ENCODE peak calls at places on chromosomes 5 and 9, in five cellular contexts. U is Calu3, E is HFFc6, W is sigmoid colon, C is heart left ventricle. D is an unnamed sample.

GRCh38 chr9:75111019-75111622 is 22.8 kb downstream of the OSTF1 start:
- DNase-seq in W (no peak), E (no peak), U (peak; percentile 56), C (no peak), D (no peak)

GRCh38 chr5:123182072-123182471 is 93.0 kb downstream of the PRDM6 start:
- DNase-seq in U (no peak), W (no peak), E (no peak), C (no peak), D (no peak)

GRCh38 chr9:134327671-134328231 is 1.5 kb downstream of the RXRA start:
- DNase-seq in W (no peak), U (no peak), E (no peak), C (no peak), D (no peak)

GRCh38 chr5:55692509-55692908 is 19.6 kb downstream of the SLC38A9 start:
- DNase-seq in E (no peak), C (no peak), W (no peak), U (no peak), D (no peak)

GRCh38 chr5:155631116-155631515 is 617.6 kb downstream of the KIF4B start:
- DNase-seq in W (no peak), E (no peak), C (no peak), U (no peak), D (no peak)

GRCh38 chr9:132207839-132208615 is 46.2 kb downstream of the NTNG2 start:
- DNase-seq in W (no peak), C (no peak), U (no peak), E (no peak), D (no peak)

GRCh38 chr5:44266882-44267577 is 122.2 kb downstream of the FGF10 start:
- DNase-seq in W (peak; percentile 74), C (no peak), U (no peak), E (no peak), D (no peak)

GRCh38 chr9:111661802-111662491 is 542 bp downstream of the GNG10 start:
- DNase-seq in W (peak; percentile 65), C (peak; percentile 46), E (peak; percentile 14), U (peak; percentile 25), D (peak; percentile 32)

GRCh38 chr5:167684251-167684650 is 607.2 kb upstream of the WWC1 start:
- DNase-seq in W (no peak), U (no peak), E (no peak), C (no peak), D (peak; percentile 18)

GRCh38 chr9:12930906-12931305 is 156.1 kb downstream of the LURAP1L start:
- DNase-seq in W (no peak), E (no peak), U (no peak), C (no peak), D (no peak)

GRCh38 chr5:20077186-20077585 is 89.2 kb upstream of the CDH18 start:
- DNase-seq in E (no peak), W (no peak), C (no peak), U (no peak), D (no peak)

GRCh38 chr9:77291714-77292113 is 114.4 kb downstream of the VPS13A start:
- DNase-seq in E (peak; percentile 51), C (no peak), W (no peak), U (peak; percentile 15), D (peak; percentile 50)

GRCh38 chr9:35616681-35617459 is 1.3 kb downstream of the CD72 start:
- DNase-seq in U (peak; percentile 36), E (no peak), W (peak; percentile 89), C (peak; percentile 78), D (peak; percentile 55)
- TF ChIP-seq CTCF in U (no peak), E (no peak), W (no peak), C (no peak), D (no peak)

DNA sequence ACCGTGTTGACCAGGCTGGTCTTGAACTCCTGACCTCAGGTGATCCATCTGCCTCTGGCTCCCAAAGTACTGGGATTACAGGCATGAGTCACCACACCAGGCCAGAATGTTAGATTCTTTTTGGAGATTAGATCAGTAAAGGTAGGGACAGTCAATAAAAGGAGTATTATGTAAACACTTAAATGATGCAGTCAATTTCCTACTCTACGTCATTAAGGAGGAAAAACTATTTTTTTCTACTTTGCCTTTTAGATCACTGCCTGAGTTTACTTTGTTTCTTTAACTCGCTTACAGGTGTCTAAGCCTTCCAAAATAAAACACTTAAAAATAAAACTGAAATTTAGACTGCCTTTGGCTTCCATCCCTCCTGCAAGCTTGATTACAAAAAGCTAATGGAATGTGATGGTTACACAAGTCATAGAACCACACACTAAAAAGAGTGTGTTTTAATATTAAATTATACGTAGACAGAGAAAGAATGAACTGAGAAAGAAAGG is 6.9 kb upstream of the HNRNPA0 start:
- DNase-seq in U (peak; percentile 41), W (no peak), C (no peak), E (no peak), D (no peak)
- TF ChIP-seq CTCF in U (no peak), W (no peak), C (no peak), E (no peak), D (no peak)

DNA sequence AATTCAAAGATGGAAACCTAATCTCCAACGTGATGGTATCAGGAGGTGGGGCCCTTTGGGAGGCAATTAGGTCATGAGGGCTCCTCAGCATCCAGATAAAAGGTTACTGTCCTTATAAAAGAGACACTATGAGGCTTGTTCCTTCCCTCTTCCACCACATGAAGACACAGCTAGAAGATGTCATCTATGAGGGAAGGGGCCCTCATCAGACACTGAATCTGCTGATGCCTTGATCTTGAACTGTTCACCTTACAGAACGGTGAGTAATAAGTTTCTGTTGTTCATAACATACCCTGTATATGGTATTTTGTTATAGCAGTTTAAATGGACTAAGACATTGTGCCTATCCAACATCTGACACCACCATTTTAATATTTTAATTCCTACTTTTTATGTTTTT is 19.7 kb upstream of the CCNH start:
- DNase-seq in E (no peak), W (no peak), U (no peak), C (no peak), D (no peak)
- TF ChIP-seq CTCF in E (no peak), W (no peak), U (no peak), C (no peak), D (no peak)

GRCh38 chr9:121376214-121376830 is 6.3 kb upstream of the STOM start:
- DNase-seq in E (no peak), W (no peak), C (no peak), U (no peak), D (peak; percentile 64)
- TF ChIP-seq CTCF in E (peak; percentile 80), W (peak; percentile 56), C (peak; percentile 69), U (peak; percentile 12), D (peak; percentile 51)

GRCh38 chr5:81301221-81302015 is at the start of gene ZCCHC9:
- DNase-seq in W (peak; percentile 97), E (peak; percentile 90), C (peak; percentile 93), U (peak; percentile 92), D (peak; percentile 97)
- TF ChIP-seq CTCF in W (no peak), E (peak; percentile 59), C (peak; percentile 3), U (no peak), D (peak; percentile 30)

GRCh38 chr9:112705773-112706427 is 12.0 kb downstream of the INIP start:
- DNase-seq in E (peak; percentile 9), W (no peak), C (no peak), U (no peak), D (peak; percentile 40)
- TF ChIP-seq CTCF in E (peak; percentile 65), W (no peak), C (peak; percentile 37), U (no peak), D (peak; percentile 31)

GRCh38 chr9:25709941-25710340 is 31.7 kb upstream of the TUSC1 start:
- DNase-seq in C (no peak), U (no peak), E (no peak), W (no peak), D (no peak)
- TF ChIP-seq CTCF in C (no peak), U (no peak), E (no peak), W (no peak), D (no peak)

GRCh38 chr9:86369810-86370209 is 15.6 kb upstream of the TUT7 start:
- DNase-seq in U (no peak), C (no peak), E (no peak), W (no peak), D (peak; percentile 70)
- TF ChIP-seq CTCF in U (no peak), C (no peak), E (no peak), W (no peak), D (no peak)

DNA sequence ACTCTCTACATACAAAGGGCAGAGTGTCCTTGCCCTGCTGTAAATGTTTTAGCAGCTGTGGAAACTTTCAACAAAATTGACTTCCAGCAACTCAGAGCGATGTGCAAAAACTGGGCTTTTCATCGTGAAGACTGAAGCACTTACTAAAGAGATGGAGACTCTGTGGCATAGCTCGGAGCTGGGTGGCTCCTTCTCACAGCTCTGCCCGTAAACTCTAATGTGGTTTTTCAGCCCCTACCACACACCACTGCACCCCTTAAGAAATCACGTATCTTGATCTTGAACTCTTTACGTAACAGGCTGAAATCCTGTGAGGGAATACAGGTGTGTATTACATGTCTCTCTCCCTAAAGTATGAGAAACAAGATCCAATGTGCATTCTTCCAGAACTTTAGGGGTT is 124.4 kb downstream of the MEF2C start:
- DNase-seq in W (no peak), E (no peak), C (no peak), U (no peak), D (no peak)
- TF ChIP-seq CTCF in W (no peak), E (no peak), C (no peak), U (no peak), D (no peak)

GRCh38 chr9:105908069-105908468 is 213.7 kb downstream of the TMEM38B start:
- DNase-seq in W (no peak), E (no peak), C (no peak), U (no peak), D (no peak)
- TF ChIP-seq CTCF in W (no peak), E (no peak), C (no peak), U (no peak), D (no peak)

D was measured in fibroblast of pulmonary artery.